ENCODE peak calls at places on chromosomes 12 and 14, in six cellular contexts. One of them, this sample, is unnamed.
A peak's percentile ranks its signal among the peaks of the same experiment; 100 is the strongest.

GRCh38 chr14:65028937-65029336 is 42.2 kb downstream of the FNTB start:
- DNase-seq in AG04450: no peak
- DNase-seq in Peyer's patch: no peak
- DNase-seq in aorta: no peak
- DNase-seq in PC-3: no peak
- DNase-seq in coronary artery: no peak
- DNase-seq in this sample: no peak

GRCh38 chr12:29073631-29074239 is 75.3 kb upstream of the FAR2 start:
- DNase-seq in AG04450: peak; percentile 15
- DNase-seq in Peyer's patch: no peak
- DNase-seq in aorta: no peak
- DNase-seq in PC-3: peak; percentile 92
- DNase-seq in coronary artery: no peak
- DNase-seq in this sample: no peak

GRCh38 chr12:45703942-45704341 is 25.6 kb upstream of the ARID2 start:
- DNase-seq in AG04450: peak; percentile 27
- DNase-seq in Peyer's patch: no peak
- DNase-seq in aorta: no peak
- DNase-seq in PC-3: peak; percentile 72
- DNase-seq in coronary artery: no peak
- DNase-seq in this sample: no peak

GRCh38 chr12:71158361-71158882 is 623 bp upstream of the TSPAN8 start:
- DNase-seq in AG04450: no peak
- DNase-seq in Peyer's patch: no peak
- DNase-seq in aorta: no peak
- DNase-seq in PC-3: peak; percentile 45
- DNase-seq in coronary artery: no peak
- DNase-seq in this sample: no peak

GRCh38 chr12:9673404-9674225 is 4.1 kb downstream of the CLEC2D start:
- DNase-seq in AG04450: peak; percentile 65
- DNase-seq in Peyer's patch: peak; percentile 40
- DNase-seq in aorta: peak; percentile 84
- DNase-seq in PC-3: peak; percentile 80
- DNase-seq in coronary artery: no peak
- DNase-seq in this sample: peak; percentile 75

GRCh38 chr12:56101045-56101444 is 3.3 kb upstream of the PA2G4 start:
- DNase-seq in AG04450: no peak
- DNase-seq in Peyer's patch: no peak
- DNase-seq in aorta: no peak
- DNase-seq in PC-3: no peak
- DNase-seq in coronary artery: no peak
- DNase-seq in this sample: no peak

GRCh38 chr12:9646794-9647622 is 22.5 kb upstream of the CLEC2D start:
- DNase-seq in AG04450: no peak
- DNase-seq in Peyer's patch: no peak
- DNase-seq in aorta: no peak
- DNase-seq in PC-3: peak; percentile 1
- DNase-seq in coronary artery: no peak
- DNase-seq in this sample: no peak

GRCh38 chr14:90658541-90658967 is 157.7 kb downstream of the TTC7B start:
- DNase-seq in AG04450: no peak
- DNase-seq in Peyer's patch: no peak
- DNase-seq in aorta: no peak
- DNase-seq in PC-3: peak; percentile 75
- DNase-seq in coronary artery: no peak
- DNase-seq in this sample: no peak

GRCh38 chr12:132453361-132454133 is 36.4 kb upstream of the FBRSL1 start:
- DNase-seq in AG04450: no peak
- DNase-seq in Peyer's patch: no peak
- DNase-seq in aorta: no peak
- DNase-seq in PC-3: peak; percentile 73
- DNase-seq in coronary artery: no peak
- DNase-seq in this sample: no peak

GRCh38 chr12:1972260-1972659 is 32.0 kb downstream of the DCP1B start:
- DNase-seq in AG04450: peak; percentile 8
- DNase-seq in Peyer's patch: no peak
- DNase-seq in aorta: no peak
- DNase-seq in PC-3: peak; percentile 24
- DNase-seq in coronary artery: no peak
- DNase-seq in this sample: no peak

GRCh38 chr12:102343361-102344121 is 136.8 kb downstream of the IGF1 start:
- DNase-seq in AG04450: no peak
- DNase-seq in Peyer's patch: no peak
- DNase-seq in aorta: no peak
- DNase-seq in PC-3: no peak
- DNase-seq in coronary artery: no peak
- DNase-seq in this sample: no peak

GRCh38 chr12:26097046-26097878 is 27.6 kb downstream of the BHLHE41 start:
- DNase-seq in AG04450: peak; percentile 58
- DNase-seq in Peyer's patch: peak; percentile 68
- DNase-seq in aorta: peak; percentile 75
- DNase-seq in PC-3: peak; percentile 93
- DNase-seq in coronary artery: no peak
- DNase-seq in this sample: peak; percentile 77

GRCh38 chr12:31310488-31310887 is 15.5 kb downstream of the SINHCAF start:
- DNase-seq in AG04450: no peak
- DNase-seq in Peyer's patch: no peak
- DNase-seq in aorta: no peak
- DNase-seq in PC-3: no peak
- DNase-seq in coronary artery: no peak
- DNase-seq in this sample: no peak

GRCh38 chr14:21534576-21534975 is 8.4 kb upstream of the SALL2 start:
- DNase-seq in AG04450: no peak
- DNase-seq in Peyer's patch: no peak
- DNase-seq in aorta: no peak
- DNase-seq in PC-3: no peak
- DNase-seq in coronary artery: no peak
- DNase-seq in this sample: no peak

GRCh38 chr14:83992857-83993256 is 1537.1 kb upstream of the FLRT2 start:
- DNase-seq in AG04450: no peak
- DNase-seq in Peyer's patch: no peak
- DNase-seq in aorta: no peak
- DNase-seq in PC-3: no peak
- DNase-seq in coronary artery: no peak
- DNase-seq in this sample: no peak

GRCh38 chr12:23757541-23757962 is 191.9 kb downstream of the SOX5 start:
- DNase-seq in AG04450: no peak
- DNase-seq in Peyer's patch: no peak
- DNase-seq in aorta: no peak
- DNase-seq in PC-3: no peak
- DNase-seq in coronary artery: no peak
- DNase-seq in this sample: no peak

GRCh38 chr14:98931911-98932310 is 340.1 kb downstream of the BCL11B start:
- DNase-seq in AG04450: no peak
- DNase-seq in Peyer's patch: no peak
- DNase-seq in aorta: no peak
- DNase-seq in PC-3: no peak
- DNase-seq in coronary artery: no peak
- DNase-seq in this sample: no peak

GRCh38 chr14:104680056-104680805 is 9.2 kb upstream of the INF2 start:
- DNase-seq in AG04450: no peak
- DNase-seq in Peyer's patch: peak; percentile 75
- DNase-seq in aorta: peak; percentile 85
- DNase-seq in PC-3: peak; percentile 87
- DNase-seq in coronary artery: peak; percentile 87
- DNase-seq in this sample: peak; percentile 63

GRCh38 chr14:36316131-36316530 is 4.3 kb downstream of the MBIP start:
- DNase-seq in AG04450: no peak
- DNase-seq in Peyer's patch: no peak
- DNase-seq in aorta: no peak
- DNase-seq in PC-3: no peak
- DNase-seq in coronary artery: no peak
- DNase-seq in this sample: no peak

GRCh38 chr14:70641548-70642312 is at the start of gene TTC9:
- DNase-seq in AG04450: no peak
- DNase-seq in Peyer's patch: peak; percentile 53
- DNase-seq in aorta: peak; percentile 45
- DNase-seq in PC-3: peak; percentile 8
- DNase-seq in coronary artery: no peak
- DNase-seq in this sample: peak; percentile 76

GRCh38 chr14:103391048-103391447 is 5.8 kb downstream of the MARK3 start:
- DNase-seq in AG04450: peak; percentile 49
- DNase-seq in Peyer's patch: no peak
- DNase-seq in aorta: no peak
- DNase-seq in PC-3: peak; percentile 77
- DNase-seq in coronary artery: no peak
- DNase-seq in this sample: no peak

GRCh38 chr12:22396253-22396652 is 61.7 kb upstream of the ST8SIA1 start:
- DNase-seq in AG04450: no peak
- DNase-seq in Peyer's patch: no peak
- DNase-seq in aorta: no peak
- DNase-seq in PC-3: no peak
- DNase-seq in coronary artery: no peak
- DNase-seq in this sample: no peak

GRCh38 chr12:100141998-100142850 is 450 bp downstream of the BLTP3B start:
- DNase-seq in AG04450: no peak
- DNase-seq in Peyer's patch: peak; percentile 73
- DNase-seq in aorta: peak; percentile 66
- DNase-seq in PC-3: peak; percentile 13
- DNase-seq in coronary artery: no peak
- DNase-seq in this sample: peak; percentile 81

GRCh38 chr14:68807987-68808386 is 15.1 kb upstream of the ZFP36L1 start:
- DNase-seq in AG04450: no peak
- DNase-seq in Peyer's patch: peak; percentile 34
- DNase-seq in aorta: no peak
- DNase-seq in PC-3: no peak
- DNase-seq in coronary artery: peak; percentile 71
- DNase-seq in this sample: no peak

GRCh38 chr12:96878704-96879103 is 28.4 kb upstream of the NEDD1 start:
- DNase-seq in AG04450: peak; percentile 34
- DNase-seq in Peyer's patch: no peak
- DNase-seq in aorta: no peak
- DNase-seq in PC-3: peak; percentile 26
- DNase-seq in coronary artery: no peak
- DNase-seq in this sample: no peak

GRCh38 chr14:24171422-24172260 is at the start of gene REC8:
- DNase-seq in AG04450: no peak
- DNase-seq in Peyer's patch: peak; percentile 66
- DNase-seq in aorta: peak; percentile 87
- DNase-seq in PC-3: no peak
- DNase-seq in coronary artery: peak; percentile 78
- DNase-seq in this sample: peak; percentile 85

GRCh38 chr12:4908694-4909396 is 860 bp upstream of the KCNA1 start:
- DNase-seq in AG04450: no peak
- DNase-seq in Peyer's patch: no peak
- DNase-seq in aorta: no peak
- DNase-seq in PC-3: no peak
- DNase-seq in coronary artery: no peak
- DNase-seq in this sample: no peak

GRCh38 chr12:16021666-16022065 is 110.5 kb downstream of the DERA start:
- DNase-seq in AG04450: no peak
- DNase-seq in Peyer's patch: no peak
- DNase-seq in aorta: no peak
- DNase-seq in PC-3: no peak
- DNase-seq in coronary artery: no peak
- DNase-seq in this sample: no peak

GRCh38 chr12:19855876-19856275 is 416.6 kb downstream of the AEBP2 start:
- DNase-seq in AG04450: no peak
- DNase-seq in Peyer's patch: no peak
- DNase-seq in aorta: no peak
- DNase-seq in PC-3: no peak
- DNase-seq in coronary artery: no peak
- DNase-seq in this sample: no peak

GRCh38 chr12:90858261-90858660 is 96.7 kb downstream of the CCER1 start:
- DNase-seq in AG04450: no peak
- DNase-seq in Peyer's patch: no peak
- DNase-seq in aorta: no peak
- DNase-seq in PC-3: peak; percentile 32
- DNase-seq in coronary artery: no peak
- DNase-seq in this sample: no peak

GRCh38 chr12:6626654-6627283 is 9.0 kb downstream of the LPAR5 start:
- DNase-seq in AG04450: no peak
- DNase-seq in Peyer's patch: no peak
- DNase-seq in aorta: no peak
- DNase-seq in PC-3: no peak
- DNase-seq in coronary artery: no peak
- DNase-seq in this sample: no peak
- H3K27ac ChIP-seq in AG04450: no peak overlapping the region
- H3K27ac ChIP-seq in Peyer's patch: peak overlapping the region; percentile 59
- H3K27ac ChIP-seq in aorta: no peak overlapping the region
- H3K27ac ChIP-seq in PC-3: no peak overlapping the region
- H3K27ac ChIP-seq in coronary artery: no peak overlapping the region
- H3K27ac ChIP-seq in this sample: no peak overlapping the region

GRCh38 chr12:120529641-120530314 is 820 bp upstream of the COQ5 start:
- DNase-seq in AG04450: no peak
- DNase-seq in Peyer's patch: no peak
- DNase-seq in aorta: no peak
- DNase-seq in PC-3: peak; percentile 71
- DNase-seq in coronary artery: no peak
- DNase-seq in this sample: no peak
- H3K4me3 ChIP-seq in AG04450: peak overlapping the region; percentile 92
- H3K4me3 ChIP-seq in Peyer's patch: peak overlapping the region; percentile 94
- H3K4me3 ChIP-seq in aorta: peak overlapping the region; percentile 94
- H3K4me3 ChIP-seq in PC-3: peak overlapping the region; percentile 98
- H3K4me3 ChIP-seq in coronary artery: peak overlapping the region; percentile 81
- H3K4me3 ChIP-seq in this sample: peak overlapping the region; percentile 83

GRCh38 chr14:96662116-96662901 is 134.9 kb upstream of the VRK1 start:
- DNase-seq in AG04450: no peak
- DNase-seq in Peyer's patch: no peak
- DNase-seq in aorta: no peak
- DNase-seq in PC-3: no peak
- DNase-seq in coronary artery: no peak
- DNase-seq in this sample: no peak
- H3K27ac ChIP-seq in AG04450: no peak overlapping the region
- H3K27ac ChIP-seq in Peyer's patch: no peak overlapping the region
- H3K27ac ChIP-seq in aorta: no peak overlapping the region
- H3K27ac ChIP-seq in PC-3: no peak overlapping the region
- H3K27ac ChIP-seq in coronary artery: no peak overlapping the region
- H3K27ac ChIP-seq in this sample: no peak overlapping the region

GRCh38 chr12:112941528-112942335 is 3.5 kb downstream of the OAS3 start:
- DNase-seq in AG04450: no peak
- DNase-seq in Peyer's patch: no peak
- DNase-seq in aorta: no peak
- DNase-seq in PC-3: no peak
- DNase-seq in coronary artery: no peak
- DNase-seq in this sample: no peak
- H3K4me3 ChIP-seq in AG04450: no peak overlapping the region
- H3K4me3 ChIP-seq in Peyer's patch: no peak overlapping the region
- H3K4me3 ChIP-seq in aorta: no peak overlapping the region
- H3K4me3 ChIP-seq in PC-3: no peak overlapping the region
- H3K4me3 ChIP-seq in coronary artery: no peak overlapping the region
- H3K4me3 ChIP-seq in this sample: no peak overlapping the region

GRCh38 chr12:49111206-49111605 is 559 bp upstream of the LMBR1L start:
- DNase-seq in AG04450: no peak
- DNase-seq in Peyer's patch: no peak
- DNase-seq in aorta: no peak
- DNase-seq in PC-3: no peak
- DNase-seq in coronary artery: no peak
- DNase-seq in this sample: no peak
- H3K27ac ChIP-seq in AG04450: peak overlapping the region; percentile 52
- H3K27ac ChIP-seq in Peyer's patch: peak overlapping the region; percentile 94
- H3K27ac ChIP-seq in aorta: no peak overlapping the region
- H3K27ac ChIP-seq in PC-3: no peak overlapping the region
- H3K27ac ChIP-seq in coronary artery: peak overlapping the region; percentile 93
- H3K27ac ChIP-seq in this sample: peak overlapping the region; percentile 93

This sample was measured in upper lobe of right lung.